ENCODE peak calls at places on chromosome 11, in five cellular contexts. F is right atrium auricular region; E is pancreas; B is CD8-positive, alpha-beta memory T cell; O is colonic mucosa. Y is an unnamed sample.

GRCh38 chr11:132782102-132782501 is 750.2 kb downstream of the OPCML start:
- DNase-seq in F (no peak), E (no peak), B (no peak), O (no peak), Y (peak; percentile 44)

GRCh38 chr11:8267831-8268529 is 4.3 kb upstream of the LMO1 start:
- DNase-seq in F (no peak), E (peak; percentile 29), B (no peak), O (no peak), Y (no peak)

GRCh38 chr11:109184376-109184775 is 237.6 kb upstream of the C11orf87 start:
- DNase-seq in F (no peak), E (no peak), B (no peak), O (no peak), Y (no peak)

GRCh38 chr11:2304156-2305139 is 2.6 kb downstream of the TSPAN32 start:
- DNase-seq in F (peak; percentile 55), E (no peak), B (no peak), O (peak; percentile 18), Y (no peak)

GRCh38 chr11:69437001-69437875 is 44.2 kb upstream of the LINC01488 start:
- DNase-seq in F (no peak), E (peak; percentile 60), B (peak; percentile 8), O (no peak), Y (no peak)

GRCh38 chr11:120141144-120142071 is 3.5 kb upstream of the TRIM29 start:
- DNase-seq in F (peak; percentile 32), E (no peak), B (no peak), O (no peak), Y (no peak)

GRCh38 chr11:130260080-130260627 is 54.6 kb downstream of the ZBTB44 start:
- DNase-seq in F (no peak), E (no peak), B (no peak), O (no peak), Y (no peak)

GRCh38 chr11:7974668-7975067 is 9.4 kb upstream of the NLRP10 start:
- DNase-seq in F (no peak), E (no peak), B (no peak), O (no peak), Y (no peak)

GRCh38 chr11:102709211-102709980 is 3.8 kb upstream of the MMP27 start:
- DNase-seq in F (no peak), E (no peak), B (no peak), O (no peak), Y (no peak)

GRCh38 chr11:103051158-103051801 is 40.7 kb downstream of the DCUN1D5 start:
- DNase-seq in F (no peak), E (no peak), B (no peak), O (no peak), Y (no peak)

GRCh38 chr11:5489571-5490357 is 1.3 kb downstream of the OR52D1 start:
- DNase-seq in F (no peak), E (no peak), B (no peak), O (no peak), Y (no peak)

GRCh38 chr11:72039108-72039850 is 40.6 kb downstream of the IL18BP start:
- DNase-seq in F (no peak), E (peak; percentile 59), B (no peak), O (peak; percentile 90), Y (no peak)

GRCh38 chr11:118663929-118664328 is 15.5 kb downstream of the TREH start:
- DNase-seq in F (no peak), E (no peak), B (no peak), O (no peak), Y (no peak)

GRCh38 chr11:1935156-1936071 is 11.7 kb upstream of the MRPL23 start:
- DNase-seq in F (no peak), E (no peak), B (peak; percentile 41), O (no peak), Y (no peak)

GRCh38 chr11:99316761-99317475 is 296.2 kb downstream of the CNTN5 start:
- DNase-seq in F (no peak), E (no peak), B (no peak), O (no peak), Y (no peak)

GRCh38 chr11:67302571-67303131 is 679 bp upstream of the SSH3 start:
- DNase-seq in F (no peak), E (peak; percentile 50), B (peak; percentile 48), O (peak; percentile 49), Y (no peak)
- H3K27ac ChIP-seq in F (peak overlapping the region; percentile 82), E (peak overlapping the region; percentile 62), B (no peak overlapping the region), O (peak overlapping the region; percentile 85), Y (peak overlapping the region; percentile 84)

GRCh38 chr11:59557940-59558643 is 46.8 kb downstream of the OR4D9 start:
- DNase-seq in F (no peak), E (no peak), B (no peak), O (no peak), Y (no peak)
- H3K27ac ChIP-seq in F (no peak overlapping the region), E (no peak overlapping the region), B (peak overlapping the region; percentile 52), O (no peak overlapping the region), Y (no peak overlapping the region)

GRCh38 chr11:96079691-96080090 is 155.8 kb upstream of the MTMR2 start:
- DNase-seq in F (no peak), E (no peak), B (no peak), O (no peak), Y (no peak)
- H3K27ac ChIP-seq in F (no peak overlapping the region), E (no peak overlapping the region), B (no peak overlapping the region), O (no peak overlapping the region), Y (no peak overlapping the region)

DNA sequence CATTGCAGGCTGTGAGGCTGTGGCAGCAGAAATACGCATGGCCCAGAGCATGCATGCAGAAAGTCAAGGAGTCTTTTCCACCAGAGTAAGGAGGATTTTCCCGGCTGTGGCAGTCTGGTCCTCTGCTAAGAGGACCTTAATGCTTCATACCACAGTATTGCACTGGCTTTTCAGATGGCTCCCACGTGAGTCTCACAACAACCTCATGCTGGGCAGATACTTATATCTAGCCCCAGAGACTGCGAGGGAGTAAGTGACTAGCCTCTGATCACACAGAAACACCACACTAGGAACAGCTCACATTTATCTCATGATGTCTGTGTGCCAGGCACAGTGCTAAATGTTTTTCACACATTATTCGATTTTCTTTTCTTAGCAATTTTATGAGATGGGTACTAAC is 8.0 kb downstream of the CRY2 start:
- DNase-seq in F (no peak), E (no peak), B (no peak), O (no peak), Y (no peak)
- H3K27ac ChIP-seq in F (peak overlapping the region; percentile 81), E (peak overlapping the region; percentile 75), B (no peak overlapping the region), O (peak overlapping the region; percentile 51), Y (no peak overlapping the region)

GRCh38 chr11:35159111-35159510 is 20.1 kb downstream of the CD44 start:
- DNase-seq in F (no peak), E (no peak), B (no peak), O (no peak), Y (no peak)

GRCh38 chr11:35158371-35159081 is 19.6 kb downstream of the CD44 start:
- DNase-seq in F (peak; percentile 72), E (no peak), B (no peak), O (peak; percentile 61), Y (no peak)

GRCh38 chr11:35160248-35160820 is 21.4 kb downstream of the CD44 start:
- DNase-seq in F (no peak), E (no peak), B (no peak), O (no peak), Y (no peak)

GRCh38 chr11:35155677-35156076 is 16.7 kb downstream of the CD44 start:
- DNase-seq in F (no peak), E (no peak), B (no peak), O (no peak), Y (no peak)

GRCh38 chr11:35157814-35158213 is 18.8 kb downstream of the CD44 start:
- DNase-seq in F (no peak), E (no peak), B (no peak), O (no peak), Y (no peak)
- H3K27ac ChIP-seq in F (peak overlapping the region; percentile 44), E (no peak overlapping the region), B (no peak overlapping the region), O (peak overlapping the region; percentile 81), Y (peak overlapping the region; percentile 11)